ENCODE peak calls at places on chromosomes 1 and 21, in five cellular contexts. M is OCI-LY7, C is kidney, X is iPS DF 6.9, P is colonic mucosa. E is an unnamed sample.

GRCh38 chr1:28862571-28863403 is 50.8 kb downstream of the OPRD1 start:
- DNase-seq in C (no peak), M (no peak), P (no peak), X (no peak), E (no peak)

GRCh38 chr1:19974822-19975416 is 4.5 kb downstream of the PLA2G2A start:
- DNase-seq in X (peak; percentile 64), M (peak; percentile 29), C (no peak), P (peak; percentile 81), E (no peak)

GRCh38 chr1:223401873-223402789 is 8.9 kb downstream of the CCDC185 start:
- DNase-seq in C (no peak), M (no peak), P (no peak), X (no peak), E (no peak)

GRCh38 chr1:98817830-98818229 is 156.3 kb downstream of the SNX7 start:
- DNase-seq in P (no peak), M (no peak), X (no peak), C (no peak), E (peak; percentile 43)

GRCh38 chr1:208207388-208208131 is 36.6 kb downstream of the PLXNA2 start:
- DNase-seq in X (no peak), C (no peak), M (no peak), P (no peak), E (peak; percentile 75)

GRCh38 chr21:45142469-45142868 is 68.1 kb downstream of the ADARB1 start:
- DNase-seq in C (no peak), P (no peak), M (no peak), X (no peak), E (no peak)

GRCh38 chr1:68963353-68963752 is 466.5 kb upstream of the DEPDC1 start:
- DNase-seq in C (no peak), M (no peak), P (no peak), X (no peak), E (no peak)

GRCh38 chr21:42061866-42062542 is 9.1 kb upstream of the UMODL1 start:
- DNase-seq in P (no peak), C (peak; percentile 58), M (peak; percentile 93), X (no peak), E (no peak)

GRCh38 chr1:198116469-198116868 is 40.3 kb upstream of the NEK7 start:
- DNase-seq in P (no peak), M (no peak), X (no peak), C (no peak), E (no peak)

GRCh38 chr1:38140025-38140487 is 93.5 kb upstream of the POU3F1 start:
- DNase-seq in M (no peak), X (no peak), P (no peak), C (no peak), E (no peak)

GRCh38 chr1:170340259-170340658 is 191.7 kb upstream of the GORAB start:
- DNase-seq in C (no peak), X (no peak), M (no peak), P (no peak), E (no peak)

GRCh38 chr1:176897350-176898236 is 266.9 kb downstream of the ASTN1 start:
- DNase-seq in M (peak; percentile 67), P (peak; percentile 41), C (peak; percentile 79), X (peak; percentile 47), E (no peak)

GRCh38 chr1:174964261-174964984 is 35.3 kb upstream of the CACYBP start:
- DNase-seq in P (peak; percentile 33), C (no peak), X (no peak), M (peak; percentile 78), E (no peak)

GRCh38 chr1:115277276-115277675 is 60.8 kb downstream of the NGF start:
- DNase-seq in P (no peak), C (no peak), X (no peak), M (no peak), E (no peak)

GRCh38 chr1:15465674-15466073 is 9.1 kb downstream of the CELA2A start:
- DNase-seq in P (no peak), M (no peak), X (no peak), C (no peak), E (no peak)

GRCh38 chr1:114232691-114233090 is 79.0 kb upstream of the SYT6 start:
- DNase-seq in P (no peak), X (no peak), C (no peak), M (no peak), E (no peak)

GRCh38 chr1:46278807-46279206 is 24.6 kb downstream of the LRRC41 start:
- DNase-seq in P (no peak), X (no peak), C (no peak), M (no peak), E (no peak)

GRCh38 chr1:217322834-217323233 is 308.1 kb downstream of the GPATCH2 start:
- DNase-seq in M (peak; percentile 8), X (no peak), P (no peak), C (no peak), E (no peak)

GRCh38 chr1:227322376-227322775 is 4.1 kb upstream of the CDC42BPA start:
- DNase-seq in M (no peak), X (no peak), P (no peak), C (no peak), E (no peak)

GRCh38 chr1:9399510-9400424 is 107.1 kb downstream of the SPSB1 start:
- DNase-seq in C (no peak), P (no peak), X (no peak), M (peak; percentile 46), E (no peak)

GRCh38 chr1:77489910-77490309 is 192.5 kb downstream of the ZZZ3 start:
- DNase-seq in P (no peak), M (no peak), C (no peak), X (no peak), E (no peak)

GRCh38 chr1:231274119-231274825 is 33.3 kb downstream of the GNPAT start:
- DNase-seq in C (no peak), M (no peak), P (no peak), X (no peak), E (no peak)

GRCh38 chr1:157515709-157516108 is 36.6 kb downstream of the FCRL5 start:
- DNase-seq in P (no peak), C (no peak), X (no peak), M (no peak), E (no peak)

GRCh38 chr1:36557041-36558000 is 74.6 kb upstream of the CSF3R start:
- DNase-seq in P (no peak), M (no peak), C (no peak), X (no peak), E (no peak)

GRCh38 chr1:202018476-202019234 is 8.3 kb downstream of the ELF3 start:
- DNase-seq in C (peak; percentile 89), P (peak; percentile 89), M (no peak), X (no peak), E (peak; percentile 83)

GRCh38 chr1:203204776-203205175 is 18.3 kb upstream of the CHI3L1 start:
- DNase-seq in M (no peak), C (no peak), X (no peak), P (no peak), E (no peak)

GRCh38 chr1:8398677-8399076 is 80.8 kb downstream of the SLC45A1 start:
- DNase-seq in M (peak; percentile 33), P (no peak), X (no peak), C (no peak), E (no peak)

GRCh38 chr1:35261412-35262120 is 6.9 kb upstream of the ZMYM4 start:
- DNase-seq in P (no peak), M (no peak), X (no peak), C (no peak), E (no peak)

GRCh38 chr1:77039739-77040138 is 172.5 kb downstream of the ST6GALNAC5 start:
- DNase-seq in X (no peak), M (no peak), P (no peak), C (no peak), E (peak; percentile 71)

GRCh38 chr1:159339517-159339916 is 37.4 kb downstream of the FCER1A start:
- DNase-seq in M (no peak), X (no peak), C (no peak), P (no peak), E (no peak)

GRCh38 chr1:191577213-191577612 is 581.0 kb upstream of the RGS18 start:
- DNase-seq in P (no peak), M (no peak), C (no peak), X (no peak), E (no peak)

GRCh38 chr1:67171978-67172377 is 5.7 kb downstream of the IL23R start:
- DNase-seq in P (no peak), M (no peak), C (no peak), X (no peak), E (no peak)

GRCh38 chr1:180542113-180542512 is 16.7 kb upstream of the OVAAL start:
- DNase-seq in P (no peak), X (no peak), C (no peak), M (no peak), E (no peak)

GRCh38 chr1:40665335-40666171 is at the start of gene RIMS3:
- DNase-seq in M (peak; percentile 85), C (peak; percentile 93), P (peak; percentile 86), X (no peak), E (peak; percentile 97)

GRCh38 chr21:21028275-21028814 is 30.1 kb downstream of the NCAM2 start:
- DNase-seq in C (no peak), P (no peak), M (no peak), X (no peak), E (no peak)

GRCh38 chr1:182872881-182873280 is 33.7 kb downstream of the DHX9 start:
- DNase-seq in P (no peak), X (no peak), M (no peak), C (no peak), E (no peak)
- H3K36me3 ChIP-seq in P (peaks cover 23% of the 10 kb centered on the region), X (peaks cover 36% of the 10 kb centered on the region), M (peaks cover 100% of the 10 kb centered on the region), C (peaks cover 81% of the 10 kb centered on the region), E (peaks cover 100% of the 10 kb centered on the region)

DNA sequence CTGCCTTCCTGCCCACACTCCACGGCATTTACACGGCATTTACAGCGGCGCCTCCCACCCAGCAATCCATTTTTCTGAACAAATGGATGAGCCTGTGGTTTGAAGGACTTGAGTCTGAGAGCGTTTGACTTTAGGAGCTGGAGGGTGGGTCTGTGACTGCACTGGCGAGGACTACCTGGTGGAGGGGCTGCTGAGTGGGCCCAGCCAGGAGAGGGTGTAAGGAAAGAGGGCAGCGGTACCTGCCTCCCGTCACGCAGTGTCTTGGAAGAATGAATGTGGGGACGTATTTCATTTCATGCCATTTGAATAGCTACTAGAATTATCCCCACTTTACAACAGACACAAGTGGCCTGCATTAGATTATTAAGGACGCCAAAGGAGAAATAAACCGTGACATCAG is 62.9 kb downstream of the B3GALT5 start:
- DNase-seq in X (no peak), P (no peak), C (no peak), M (no peak), E (no peak)
- H3K27ac ChIP-seq in X (no peak overlapping the region), P (no peak overlapping the region), C (no peak overlapping the region), M (no peak overlapping the region), E (no peak overlapping the region)

DNA sequence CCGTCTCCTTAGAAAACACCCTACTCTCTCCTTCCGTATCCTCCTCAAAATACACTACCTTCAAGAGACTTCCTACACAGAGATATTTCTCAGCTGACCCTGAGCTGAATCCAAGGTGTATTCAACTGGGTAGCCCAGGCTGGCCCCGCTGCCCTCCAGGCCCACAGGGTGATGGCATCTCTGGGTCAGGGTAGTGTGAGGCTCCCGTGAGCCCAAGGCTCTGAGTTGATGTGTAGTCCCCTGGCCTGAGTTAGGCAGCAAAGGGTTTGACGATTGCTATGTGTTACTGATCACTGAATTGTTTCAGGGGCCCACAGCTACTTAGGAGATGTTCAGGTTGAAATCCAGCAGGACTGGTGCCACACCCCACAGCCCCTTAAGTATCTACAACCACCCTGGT is 6.7 kb downstream of the INAVA start:
- DNase-seq in M (no peak), X (no peak), C (no peak), P (no peak), E (no peak)
- H3K36me3 ChIP-seq in M (no peaks in the 10 kb centered on the region), X (peaks cover 44% of the 10 kb centered on the region), C (peaks cover 36% of the 10 kb centered on the region), P (peaks cover 5% of the 10 kb centered on the region), E (peaks cover 5% of the 10 kb centered on the region)

GRCh38 chr1:166235728-166236127 is 68.9 kb upstream of the FAM78B start:
- DNase-seq in P (no peak), C (no peak), X (no peak), M (no peak), E (no peak)

GRCh38 chr1:166233750-166234366 is 67.1 kb upstream of the FAM78B start:
- DNase-seq in C (no peak), X (no peak), M (no peak), P (no peak), E (no peak)

GRCh38 chr1:166237675-166238074 is 70.9 kb upstream of the FAM78B start:
- DNase-seq in M (no peak), X (no peak), C (no peak), P (no peak), E (no peak)
- H3K27ac ChIP-seq in M (no peak overlapping the region), X (no peak overlapping the region), C (no peak overlapping the region), P (no peak overlapping the region), E (no peak overlapping the region)